ENCODE peak calls at places on chromosomes 12 and 14, in four cellular contexts. N is IMR-90, A is right lobe of liver, M is heart left ventricle. J is an unnamed sample.

GRCh38 chr12:12406762-12407161 is 49.9 kb downstream of the BORCS5 start:
- DNase-seq in N (no peak), A (no peak), M (no peak), J (no peak)

GRCh38 chr12:68641138-68641537 is 30.4 kb downstream of the RAP1B start:
- DNase-seq in N (no peak), A (no peak), M (no peak), J (no peak)

GRCh38 chr14:101791919-101792572 is 30.5 kb downstream of the PPP2R5C start:
- DNase-seq in N (peak; percentile 78), A (no peak), M (no peak), J (no peak)

GRCh38 chr12:68416826-68417225 is 84.7 kb upstream of the MDM1 start:
- DNase-seq in N (peak; percentile 65), A (no peak), M (no peak), J (no peak)

GRCh38 chr14:24207104-24207543 is 1.6 kb downstream of the TSSK4 start:
- DNase-seq in N (no peak), A (no peak), M (no peak), J (no peak)

GRCh38 chr12:14768823-14769405 is 34.4 kb downstream of the WBP11 start:
- DNase-seq in N (peak; percentile 44), A (no peak), M (no peak), J (peak; percentile 7)

GRCh38 chr12:15899282-15899870 is 11.8 kb upstream of the DERA start:
- DNase-seq in N (no peak), A (no peak), M (no peak), J (no peak)

GRCh38 chr14:52402812-52403526 is 88.9 kb downstream of the PTGER2 start:
- DNase-seq in N (peak; percentile 72), A (no peak), M (no peak), J (peak; percentile 23)

GRCh38 chr12:68958337-68958736 is 25.4 kb upstream of the CPM start:
- DNase-seq in N (no peak), A (no peak), M (no peak), J (no peak)

GRCh38 chr12:105076098-105076497 is 8.2 kb downstream of the ALDH1L2 start:
- DNase-seq in N (peak; percentile 71), A (no peak), M (no peak), J (no peak)

GRCh38 chr14:67487937-67488893 is at the start of gene TMEM229B:
- DNase-seq in N (no peak), A (peak; percentile 61), M (peak; percentile 35), J (no peak)

GRCh38 chr12:19967486-19967885 is 400.9 kb upstream of the PDE3A start:
- DNase-seq in N (peak; percentile 96), A (no peak), M (no peak), J (no peak)

GRCh38 chr12:14714437-14714836 is 18.0 kb upstream of the GUCY2C start:
- DNase-seq in N (no peak), A (no peak), M (no peak), J (no peak)

GRCh38 chr14:105894978-105895881 is 368.8 kb downstream of the TMEM121 start:
- DNase-seq in N (no peak), A (peak; percentile 45), M (peak; percentile 22), J (no peak)

GRCh38 chr14:100440758-100441203 is 117.6 kb downstream of the SLC25A47 start:
- DNase-seq in N (peak; percentile 23), A (no peak), M (no peak), J (no peak)

GRCh38 chr14:98189521-98189920 is 1082.5 kb downstream of the BCL11B start:
- DNase-seq in N (no peak), A (no peak), M (no peak), J (no peak)

DNA sequence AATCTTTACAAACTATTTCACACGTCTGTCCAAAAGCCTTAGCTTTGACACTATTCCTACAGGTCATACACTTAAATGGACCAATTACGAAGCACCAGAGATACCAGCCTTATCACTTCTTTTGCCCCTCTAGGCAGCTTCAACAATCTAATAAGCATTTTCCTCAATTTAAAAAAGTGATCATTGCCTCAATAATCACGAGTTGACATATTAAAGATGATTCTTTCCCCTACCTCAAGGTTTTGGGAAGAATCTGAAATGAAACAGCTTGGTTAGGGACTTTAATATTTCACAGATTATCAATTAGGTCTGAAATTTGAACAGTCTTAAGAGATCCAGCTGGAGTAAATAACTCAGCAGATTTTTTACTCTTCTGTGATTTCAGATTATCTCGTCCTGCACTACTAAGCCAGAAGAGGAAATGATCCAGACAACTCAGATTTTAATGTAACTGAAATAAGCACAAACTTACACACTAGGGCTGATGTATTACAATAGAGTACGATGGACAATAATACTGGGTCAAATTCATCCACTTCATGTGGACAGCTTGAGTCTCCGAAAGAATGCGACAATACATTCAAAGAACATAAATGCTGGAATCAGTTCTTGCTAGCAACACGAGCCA is 15.9 kb downstream of the UBE2N start:
- DNase-seq in N (no peak), A (no peak), M (no peak), J (no peak)
- H3K4me1 ChIP-seq in N (peaks cover 29% of the 10 kb centered on the region), A (peaks cover 3% of the 10 kb centered on the region), M (peaks cover 79% of the 10 kb centered on the region), J (peaks cover 24% of the 10 kb centered on the region)

GRCh38 chr12:25469861-25470260 is 83.2 kb downstream of the LMNTD1 start:
- DNase-seq in N (peak; percentile 34), A (no peak), M (no peak), J (no peak)
- TF ChIP-seq POLR2A in N (no peak), A (no peak), M (no peak), J (no peak)

DNA sequence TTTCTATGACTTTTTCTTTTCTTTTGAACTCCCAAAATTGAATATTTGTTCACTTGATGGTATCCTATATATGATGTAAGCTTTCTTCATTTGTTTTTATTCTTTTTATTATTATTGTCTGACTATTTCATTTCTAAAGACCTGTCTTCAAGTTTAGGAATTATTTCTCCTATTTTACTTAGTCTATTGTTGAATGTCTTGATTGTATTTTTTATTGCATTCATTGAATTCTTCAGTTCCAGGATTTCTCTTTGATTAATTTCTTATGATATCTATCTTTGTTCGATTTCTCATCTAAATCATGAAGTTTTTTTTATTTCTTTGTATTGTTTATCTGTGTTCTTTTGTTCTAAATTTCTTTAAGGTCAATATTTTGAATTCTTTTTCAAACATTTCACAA is 238.8 kb downstream of the TTC6 start:
- DNase-seq in N (no peak), A (no peak), M (no peak), J (no peak)
- H3K4me1 ChIP-seq in N (no peaks in the 10 kb centered on the region), A (no peaks in the 10 kb centered on the region), M (no peaks in the 10 kb centered on the region), J (no peaks in the 10 kb centered on the region)

GRCh38 chr12:100473716-100474150 is at the start of gene NR1H4:
- DNase-seq in N (peak; percentile 73), A (peak; percentile 74), M (no peak), J (no peak)
- TF ChIP-seq POLR2A in N (no peak), A (peak; percentile 93), M (no peak), J (no peak)

DNA sequence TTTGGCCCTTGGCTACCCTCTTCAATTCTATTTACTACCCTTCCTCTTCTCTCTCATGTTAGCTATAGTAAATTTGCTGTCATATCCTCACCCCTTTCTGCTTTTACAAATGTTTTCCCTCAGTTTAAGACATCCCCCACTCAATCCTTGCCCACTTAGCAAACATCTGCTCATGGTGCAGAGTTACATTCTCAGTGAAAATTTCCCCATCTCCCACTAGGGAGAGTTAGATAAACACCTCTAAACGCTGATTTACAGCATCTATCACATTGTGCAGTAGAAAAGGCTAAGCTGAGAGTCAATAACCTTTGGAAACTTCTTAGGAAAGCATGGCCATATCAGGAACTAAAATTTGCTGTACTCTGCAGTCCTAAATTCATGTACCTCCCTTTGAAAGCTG is 69.0 kb downstream of the DENND5B start:
- DNase-seq in N (peak; percentile 54), A (no peak), M (no peak), J (no peak)
- H3K4me1 ChIP-seq in N (peaks cover 20% of the 10 kb centered on the region), A (peaks cover 11% of the 10 kb centered on the region), M (peaks cover 25% of the 10 kb centered on the region), J (peaks cover 26% of the 10 kb centered on the region)

GRCh38 chr12:120463712-120464111 is 5.8 kb downstream of the SRSF9 start:
- DNase-seq in N (no peak), A (peak; percentile 1), M (no peak), J (no peak)
- TF ChIP-seq POLR2A in N (no peak), A (no peak), M (no peak), J (no peak)

GRCh38 chr12:109436181-109436546 is 40.9 kb downstream of the KCTD10 start:
- DNase-seq in N (no peak), A (no peak), M (no peak), J (no peak)
- H3K4me1 ChIP-seq in N (no peaks in the 10 kb centered on the region), A (no peaks in the 10 kb centered on the region), M (peaks cover 9% of the 10 kb centered on the region), J (peaks cover 7% of the 10 kb centered on the region)

J was measured in tibial nerve.